ENCODE peak calls at places on chromosomes 11 and 22, in five cellular contexts. P is neuronal stem cell, M is H9, U is trophoblast cell, X is H1. L is an unnamed sample.

GRCh38 chr22:37759281-37759680 is 48.5 kb upstream of the GCAT start:
- DNase-seq in U (no peak), P (no peak), X (no peak), M (no peak), L (no peak)

GRCh38 chr22:40070701-40071100 is 75.9 kb downstream of the FAM83F start:
- DNase-seq in X (no peak), M (no peak), U (no peak), P (no peak), L (peak)

GRCh38 chr11:95790933-95791247 is 592 bp downstream of the CEP57 start:
- DNase-seq in M (peak), X (no peak), U (peak), P (peak), L (peak)

GRCh38 chr22:23183107-23183698 is 2.9 kb downstream of the BCR start:
- DNase-seq in M (peak), X (peak), P (peak), U (peak), L (peak)

GRCh38 chr22:49305215-49305965 is 522.3 kb downstream of the BRD1 start:
- DNase-seq in U (no peak), P (peak), X (peak), M (peak), L (no peak)

GRCh38 chr22:26763633-26764295 is 106.4 kb downstream of the MIAT start:
- DNase-seq in P (no peak), U (no peak), M (no peak), X (no peak), L (peak)

GRCh38 chr11:102733232-102733875 is 8.6 kb upstream of the MMP8 start:
- DNase-seq in X (peak), M (peak), U (peak), P (peak), L (peak)

GRCh38 chr22:38957046-38957770 is at the start of gene APOBEC3A:
- DNase-seq in U (no peak), P (no peak), X (no peak), M (peak), L (no peak)

GRCh38 chr11:85945788-85946187 is 90.6 kb downstream of the CCDC83 start:
- DNase-seq in P (no peak), U (no peak), M (no peak), X (no peak), L (no peak)

GRCh38 chr11:12285106-12285505 is 92.3 kb upstream of the PARVA start:
- DNase-seq in U (peak), M (no peak), X (no peak), P (no peak), L (peak)

GRCh38 chr11:65822760-65823528 is 10.8 kb upstream of the SNX32 start:
- DNase-seq in P (no peak), X (no peak), M (no peak), U (no peak), L (no peak)

GRCh38 chr11:38402063-38402462 is 1804.0 kb upstream of the RAG2 start:
- DNase-seq in X (no peak), M (no peak), P (no peak), U (no peak), L (no peak)

GRCh38 chr11:72710278-72710677 is 36.1 kb upstream of the PDE2A start:
- DNase-seq in P (no peak), M (no peak), X (no peak), U (no peak), L (no peak)

GRCh38 chr22:45781941-45782340 is 110.3 kb downstream of the ATXN10 start:
- DNase-seq in X (no peak), U (no peak), P (no peak), M (no peak), L (no peak)

GRCh38 chr11:2435288-2436012 is 8.9 kb downstream of the TRPM5 start:
- DNase-seq in P (no peak), X (no peak), U (no peak), M (no peak), L (no peak)

GRCh38 chr11:128497057-128497957 is 90.1 kb downstream of the ETS1 start:
- DNase-seq in M (peak), P (no peak), U (no peak), X (no peak), L (peak)

GRCh38 chr11:74866557-74866956 is 82.3 kb downstream of the XRRA1 start:
- DNase-seq in X (no peak), U (no peak), P (no peak), M (no peak), L (no peak)

GRCh38 chr22:17633217-17633997 is 4.9 kb upstream of the ATP6V1E1 start:
- DNase-seq in X (no peak), M (no peak), P (no peak), U (peak), L (peak)

GRCh38 chr11:92941676-92942571 is 27.5 kb upstream of the MTNR1B start:
- DNase-seq in M (no peak), U (peak), P (peak), X (no peak), L (peak)

GRCh38 chr11:97079244-97079643 is 689.4 kb downstream of the JRKL start:
- DNase-seq in P (no peak), X (no peak), U (no peak), M (no peak), L (no peak)

GRCh38 chr22:48425091-48425506 is 1402.6 kb downstream of the BRD1 start:
- DNase-seq in P (no peak), X (no peak), M (no peak), U (no peak), L (no peak)

GRCh38 chr11:125364085-125364822 is 131.8 kb downstream of the FEZ1 start:
- DNase-seq in M (no peak), P (no peak), X (no peak), U (no peak), L (peak)

GRCh38 chr11:120078397-120078796 is 59.5 kb downstream of the TRIM29 start:
- DNase-seq in P (no peak), X (no peak), U (no peak), M (no peak), L (no peak)

GRCh38 chr11:26953770-26954392 is 40.0 kb upstream of the FIBIN start:
- DNase-seq in P (no peak), X (no peak), U (no peak), M (no peak), L (no peak)

GRCh38 chr11:97702948-97703347 is 1313.1 kb downstream of the JRKL start:
- DNase-seq in M (no peak), X (no peak), U (no peak), P (no peak), L (no peak)

GRCh38 chr11:6618117-6619020 is 853 bp downstream of the TPP1 start:
- DNase-seq in P (no peak), U (peak), X (no peak), M (no peak), L (peak)

GRCh38 chr22:46728470-46728869 is 9.6 kb downstream of the CERK start:
- DNase-seq in X (no peak), M (no peak), U (no peak), P (no peak), L (peak)

GRCh38 chr11:110311783-110312578 is 15.6 kb upstream of the RDX start:
- DNase-seq in U (no peak), X (no peak), M (no peak), P (no peak), L (peak)
- H2BK120ac ChIP-seq in U (no peak), X (peak), M (no peak), P (no peak), L (no peak)

GRCh38 chr22:44583854-44584253 is 85.8 kb upstream of the RTL6 start:
- DNase-seq in U (no peak), P (no peak), M (peak), X (no peak), L (no peak)

GRCh38 chr22:44586337-44586990 is 88.4 kb upstream of the RTL6 start:
- DNase-seq in U (no peak), M (no peak), X (no peak), P (no peak), L (no peak)

GRCh38 chr22:44584256-44584902 is 86.3 kb upstream of the RTL6 start:
- DNase-seq in M (peak), U (no peak), X (no peak), P (no peak), L (no peak)

GRCh38 chr22:44587004-44587793 is 89.2 kb upstream of the RTL6 start:
- DNase-seq in P (no peak), M (no peak), U (peak), X (no peak), L (no peak)

GRCh38 chr22:44585559-44586121 is 87.6 kb upstream of the RTL6 start:
- DNase-seq in U (no peak), M (no peak), P (no peak), X (no peak), L (no peak)
- H2BK12ac ChIP-seq in U (no peak), M (no peak), P (peak), X (peak), L (no peak)

GRCh38 chr11:126647735-126648134 is 292.2 kb downstream of the ST3GAL4 start:
- DNase-seq in U (peak), X (no peak), M (no peak), P (no peak), L (peak)

GRCh38 chr11:126645206-126645605 is 289.7 kb downstream of the ST3GAL4 start:
- DNase-seq in M (no peak), X (no peak), U (no peak), P (no peak), L (no peak)

GRCh38 chr11:126646701-126647209 is 291.3 kb downstream of the ST3GAL4 start:
- DNase-seq in U (no peak), P (no peak), M (no peak), X (no peak), L (no peak)
- H2BK120ac ChIP-seq in U (no peak), P (no peak), M (no peak), X (no peak), L (no peak)

GRCh38 chr11:116294630-116295029 is 478.2 kb downstream of the BUD13 start:
- DNase-seq in P (no peak), U (peak), X (no peak), M (no peak), L (no peak)
- H2BK12ac ChIP-seq in P (no peak), U (peak), X (no peak), M (no peak), L (no peak)